ENCODE peak calls at places on chromosomes 12 and 14, in five cellular contexts. F, A, U, S and E are unnamed samples.

GRCh38 chr12:26789731-26790644 is 43.0 kb downstream of the ITPR2 start:
- DNase-seq in F (no peak), A (no peak), U (peak; percentile 16), S (peak; percentile 66), E (no peak)

GRCh38 chr12:21223930-21224329 is 92.9 kb downstream of the SLCO1B1 start:
- DNase-seq in F (no peak), A (no peak), U (no peak), S (no peak), E (no peak)

GRCh38 chr12:46198913-46199312 is 69.9 kb downstream of the SLC38A1 start:
- DNase-seq in F (no peak), A (no peak), U (no peak), S (no peak), E (no peak)

GRCh38 chr14:51604078-51604477 is 47.6 kb upstream of the FRMD6 start:
- DNase-seq in F (peak; percentile 97), A (no peak), U (no peak), S (peak; percentile 91), E (no peak)

GRCh38 chr14:98951031-98951430 is 321.0 kb downstream of the BCL11B start:
- DNase-seq in F (no peak), A (no peak), U (no peak), S (no peak), E (no peak)

GRCh38 chr12:13080276-13080675 is 23.2 kb downstream of the GSG1 start:
- DNase-seq in F (no peak), A (no peak), U (no peak), S (no peak), E (no peak)

GRCh38 chr14:34000396-34000795 is 49.5 kb upstream of the EGLN3 start:
- DNase-seq in F (no peak), A (no peak), U (no peak), S (no peak), E (no peak)

GRCh38 chr12:117857632-117858274 is 111.0 kb downstream of the KSR2 start:
- DNase-seq in F (no peak), A (peak; percentile 71), U (peak; percentile 79), S (peak; percentile 40), E (peak; percentile 56)

GRCh38 chr14:97538749-97539388 is 741.7 kb downstream of the VRK1 start:
- DNase-seq in F (no peak), A (no peak), U (no peak), S (no peak), E (no peak)

GRCh38 chr12:43148711-43149110 is 403.3 kb downstream of the ADAMTS20 start:
- DNase-seq in F (no peak), A (no peak), U (no peak), S (no peak), E (no peak)

GRCh38 chr12:110661337-110661972 is 27.5 kb downstream of the HVCN1 start:
- DNase-seq in F (no peak), A (no peak), U (no peak), S (no peak), E (peak; percentile 33)

GRCh38 chr12:96240656-96241055 is 46.5 kb downstream of the ELK3 start:
- DNase-seq in F (no peak), A (peak; percentile 57), U (no peak), S (no peak), E (no peak)

GRCh38 chr12:25194211-25194610 is 749 bp downstream of the DNAI7 start:
- DNase-seq in F (no peak), A (no peak), U (no peak), S (no peak), E (no peak)

GRCh38 chr12:45914090-45914489 is 76.3 kb downstream of the SCAF11 start:
- DNase-seq in F (peak; percentile 49), A (no peak), U (peak; percentile 12), S (peak; percentile 87), E (no peak)

GRCh38 chr12:806116-806805 is 53.9 kb downstream of the WNK1 start:
- DNase-seq in F (peak; percentile 49), A (no peak), U (peak; percentile 56), S (no peak), E (no peak)

GRCh38 chr12:112418596-112419268 is at the start of gene PTPN11:
- DNase-seq in F (no peak), A (peak; percentile 96), U (peak; percentile 89), S (peak; percentile 76), E (peak; percentile 88)

GRCh38 chr14:101889898-101890297 is 74.5 kb upstream of the DYNC1H1 start:
- DNase-seq in F (peak; percentile 32), A (no peak), U (peak; percentile 27), S (no peak), E (no peak)

GRCh38 chr12:3685813-3686212 is 67.1 kb downstream of the CRACR2A start:
- DNase-seq in F (no peak), A (peak; percentile 30), U (no peak), S (no peak), E (no peak)

GRCh38 chr12:109566424-109566823 is 6.9 kb downstream of the MMAB start:
- DNase-seq in F (no peak), A (no peak), U (no peak), S (no peak), E (no peak)

GRCh38 chr14:33914676-33915516 is 36.0 kb downstream of the EGLN3 start:
- DNase-seq in F (peak; percentile 8), A (no peak), U (peak; percentile 76), S (peak; percentile 81), E (no peak)

GRCh38 chr12:51224625-51225024 is 6.8 kb upstream of the POU6F1 start:
- DNase-seq in F (no peak), A (no peak), U (no peak), S (no peak), E (no peak)

GRCh38 chr14:38256358-38256840 is 506 bp upstream of the CLEC14A start:
- DNase-seq in F (peak; percentile 14), A (no peak), U (no peak), S (peak; percentile 22), E (no peak)

GRCh38 chr14:38257500-38257899 is 1.6 kb upstream of the CLEC14A start:
- DNase-seq in F (no peak), A (no peak), U (no peak), S (no peak), E (no peak)

GRCh38 chr14:38254565-38255407 is 1.1 kb downstream of the CLEC14A start:
- DNase-seq in F (no peak), A (no peak), U (no peak), S (no peak), E (no peak)

GRCh38 chr14:38255673-38256357 is at the start of gene CLEC14A:
- DNase-seq in F (no peak), A (no peak), U (no peak), S (no peak), E (peak; percentile 30)

GRCh38 chr14:38255408-38255672 is 553 bp downstream of the CLEC14A start:
- DNase-seq in F (no peak), A (no peak), U (peak; percentile 2), S (no peak), E (no peak)
- H3K4me3 ChIP-seq in F (peak overlapping the region; percentile 30), A (no peak overlapping the region), U (no peak overlapping the region), S (peak overlapping the region; percentile 37), E (peak overlapping the region; percentile 73)

GRCh38 chr12:49921936-49922335 is 18.2 kb upstream of the FAIM2 start:
- DNase-seq in F (no peak), A (no peak), U (no peak), S (no peak), E (no peak)

GRCh38 chr12:49921299-49921698 is 17.6 kb upstream of the FAIM2 start:
- DNase-seq in F (no peak), A (no peak), U (no peak), S (no peak), E (no peak)

GRCh38 chr12:49920915-49921286 is 17.2 kb upstream of the FAIM2 start:
- DNase-seq in F (no peak), A (no peak), U (no peak), S (no peak), E (no peak)

GRCh38 chr12:49922349-49923034 is 18.8 kb upstream of the FAIM2 start:
- DNase-seq in F (no peak), A (no peak), U (no peak), S (no peak), E (no peak)

DNA sequence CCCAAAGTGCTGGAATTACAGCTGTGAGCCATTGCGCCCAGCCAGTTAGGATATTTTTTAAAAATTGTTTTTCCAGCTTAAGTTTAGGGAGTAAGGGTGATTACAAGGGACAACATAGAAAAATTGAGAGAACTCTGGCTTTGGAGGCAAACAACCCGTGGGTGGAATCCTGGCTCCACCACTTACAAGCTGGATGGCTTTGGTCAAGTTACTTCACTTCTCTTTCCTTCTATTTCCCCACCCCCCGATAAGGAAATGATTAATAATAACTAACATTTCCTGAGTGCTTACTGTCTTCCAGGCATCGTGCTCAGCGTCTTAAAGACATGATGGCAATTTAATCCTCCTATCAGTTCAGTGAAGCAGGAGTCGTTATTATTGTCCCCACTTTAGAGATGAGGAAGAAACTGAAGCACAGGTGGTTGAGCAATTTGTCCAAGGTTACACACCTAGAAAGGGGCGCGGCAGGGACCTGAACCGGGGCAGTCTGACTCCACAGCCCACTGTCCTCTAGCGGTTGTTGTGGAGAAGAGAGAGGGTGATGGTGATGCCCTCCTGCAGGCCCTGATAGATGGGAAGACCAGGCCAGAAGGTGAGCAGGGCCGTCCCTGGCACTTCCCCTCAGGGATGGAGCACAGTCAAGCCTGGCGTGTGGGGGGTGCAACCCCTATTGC is 16.7 kb upstream of the FAIM2 start:
- DNase-seq in F (no peak), A (no peak), U (no peak), S (peak; percentile 32), E (no peak)
- TF ChIP-seq CTCF in F (no peak), A (no peak), U (no peak), S (no peak), E (no peak)

DNA sequence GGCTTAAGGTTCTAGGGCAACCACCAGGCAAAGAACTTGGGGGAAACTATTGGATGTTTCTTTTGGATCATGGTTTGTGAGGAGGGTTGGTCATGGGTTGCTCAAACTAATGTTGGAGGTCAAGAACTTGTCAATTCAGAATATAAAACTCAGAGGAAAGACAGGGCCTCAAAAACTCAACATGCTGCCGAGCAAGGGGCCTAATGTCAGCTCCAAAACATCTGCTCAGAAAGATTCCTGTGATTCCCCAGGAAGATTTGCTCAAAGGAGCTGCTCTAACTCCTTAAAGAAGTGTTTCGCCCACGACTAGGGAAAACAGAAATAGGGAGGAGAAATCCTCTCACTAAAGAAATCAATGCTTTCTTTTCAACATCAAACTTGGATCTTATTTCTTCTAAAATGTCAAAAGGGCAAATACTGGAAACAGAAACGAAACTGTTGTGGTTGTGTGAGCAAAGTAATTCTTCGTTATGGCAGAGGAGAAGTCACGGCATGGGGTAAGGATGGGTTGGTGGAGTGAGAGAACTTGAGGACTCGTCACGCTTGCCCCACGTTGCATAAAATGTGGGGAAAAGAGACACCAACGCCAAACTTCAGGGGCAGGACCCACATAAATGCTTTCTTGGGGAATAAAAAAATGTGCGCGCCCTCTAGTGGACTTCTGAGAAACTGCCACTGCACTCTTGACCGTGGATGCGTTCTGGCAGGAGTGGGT is 3.8 kb upstream of the IGF1 start:
- DNase-seq in F (peak; percentile 55), A (peak; percentile 45), U (peak; percentile 61), S (peak; percentile 47), E (peak; percentile 56)
- H3K4me3 ChIP-seq in F (no peak overlapping the region), A (peak overlapping the region; percentile 26), U (no peak overlapping the region), S (peak overlapping the region; percentile 44), E (no peak overlapping the region)

GRCh38 chr14:91419044-91419397 is 1.4 kb upstream of the CCDC88C start:
- DNase-seq in F (no peak), A (no peak), U (no peak), S (no peak), E (no peak)
- TF ChIP-seq CTCF in F (no peak), A (no peak), U (no peak), S (no peak), E (no peak)